ENCODE peak calls at places on chromosome 4, in six cellular contexts. B, P, S, M, I and O are unnamed samples.

GRCh38 chr4:14345356-14345775 is 656.9 kb upstream of the CPEB2 start:
- DNase-seq in B (no peak), P (no peak), S (no peak), M (no peak), I (no peak), O (no peak)

GRCh38 chr4:147596976-147597375 is 20.2 kb upstream of the TMEM184C start:
- DNase-seq in B (no peak), P (no peak), S (no peak), M (peak), I (no peak), O (no peak)

GRCh38 chr4:100984901-100985300 is 362.4 kb downstream of the PPP3CA start:
- DNase-seq in B (no peak), P (no peak), S (no peak), M (no peak), I (no peak), O (no peak)

GRCh38 chr4:98838977-98839618 is 89.8 kb downstream of the EIF4E start:
- DNase-seq in B (no peak), P (no peak), S (no peak), M (no peak), I (no peak), O (no peak)

GRCh38 chr4:75916091-75916661 is 13.9 kb upstream of the PPEF2 start:
- DNase-seq in B (no peak), P (no peak), S (no peak), M (no peak), I (no peak), O (no peak)

GRCh38 chr4:23717528-23718248 is 172.2 kb downstream of the PPARGC1A start:
- DNase-seq in B (no peak), P (no peak), S (no peak), M (no peak), I (no peak), O (no peak)

GRCh38 chr4:79865253-79865652 is 207.8 kb downstream of the ANTXR2 start:
- DNase-seq in B (no peak), P (no peak), S (no peak), M (no peak), I (no peak), O (no peak)

GRCh38 chr4:39469429-39470077 is 10.7 kb downstream of the LIAS start:
- DNase-seq in B (no peak), P (no peak), S (no peak), M (peak), I (no peak), O (no peak)

GRCh38 chr4:627347-627746 is 2.0 kb downstream of the PDE6B start:
- DNase-seq in B (no peak), P (no peak), S (no peak), M (no peak), I (peak), O (no peak)

GRCh38 chr4:179695175-179695574 is 2252.9 kb upstream of the AGA start:
- DNase-seq in B (no peak), P (no peak), S (no peak), M (no peak), I (no peak), O (no peak)

GRCh38 chr4:19748470-19748869 is 503.2 kb upstream of the SLIT2 start:
- DNase-seq in B (no peak), P (no peak), S (no peak), M (peak), I (peak), O (no peak)

GRCh38 chr4:105257817-105258495 is 111.3 kb downstream of the TET2 start:
- DNase-seq in B (no peak), P (no peak), S (no peak), M (no peak), I (no peak), O (no peak)

GRCh38 chr4:7697821-7698220 is 241.8 kb downstream of the AFAP1 start:
- DNase-seq in B (no peak), P (no peak), S (no peak), M (no peak), I (no peak), O (no peak)

GRCh38 chr4:1130318-1131186 is 17.2 kb upstream of the RNF212 start:
- DNase-seq in B (peak), P (peak), S (peak), M (peak), I (peak), O (no peak)

GRCh38 chr4:109574443-109574850 is 14.4 kb downstream of the MCUB start:
- DNase-seq in B (no peak), P (no peak), S (no peak), M (no peak), I (no peak), O (no peak)

GRCh38 chr4:123659759-123660158 is 263.2 kb downstream of the SPRY1 start:
- DNase-seq in B (no peak), P (no peak), S (no peak), M (no peak), I (no peak), O (no peak)

GRCh38 chr4:5808081-5808741 is 84.7 kb downstream of the CRMP1 start:
- DNase-seq in B (no peak), P (no peak), S (no peak), M (no peak), I (no peak), O (no peak)

GRCh38 chr4:1799364-1799996 is 6.4 kb downstream of the FGFR3 start:
- DNase-seq in B (no peak), P (no peak), S (no peak), M (no peak), I (no peak), O (no peak)

GRCh38 chr4:147822128-147822527 is 90.2 kb downstream of the ARHGAP10 start:
- DNase-seq in B (peak), P (peak), S (peak), M (peak), I (peak), O (peak)

GRCh38 chr4:149140841-149141240 is 674.8 kb downstream of the IQCM start:
- DNase-seq in B (no peak), P (no peak), S (no peak), M (no peak), I (no peak), O (no peak)

GRCh38 chr4:102345795-102346100 is 466 bp upstream of the SLC39A8 start:
- DNase-seq in B (no peak), P (no peak), S (no peak), M (no peak), I (no peak), O (no peak)

GRCh38 chr4:94676910-94677309 is 80.8 kb upstream of the BMPR1B start:
- DNase-seq in B (no peak), P (no peak), S (no peak), M (no peak), I (no peak), O (no peak)

GRCh38 chr4:136864580-136865185 is 667.6 kb downstream of the PCDH18 start:
- DNase-seq in B (no peak), P (no peak), S (no peak), M (peak), I (no peak), O (no peak)

GRCh38 chr4:7333801-7334421 is 100.8 kb downstream of the PSAPL1 start:
- DNase-seq in B (no peak), P (no peak), S (peak), M (no peak), I (no peak), O (no peak)

GRCh38 chr4:1010522-1011021 is 854 bp upstream of the FGFRL1 start:
- DNase-seq in B (peak), P (peak), S (peak), M (peak), I (peak), O (peak)

GRCh38 chr4:138941037-138941436 is 74.5 kb upstream of the NOCT start:
- DNase-seq in B (no peak), P (no peak), S (no peak), M (no peak), I (no peak), O (no peak)

GRCh38 chr4:24243641-24244040 is 340.7 kb downstream of the DHX15 start:
- DNase-seq in B (no peak), P (no peak), S (no peak), M (no peak), I (no peak), O (no peak)

GRCh38 chr4:56684320-56684719 is 3.2 kb upstream of the HOPX start:
- DNase-seq in B (no peak), P (no peak), S (no peak), M (no peak), I (no peak), O (no peak)

GRCh38 chr4:37675587-37676290 is 10.4 kb downstream of the RELL1 start:
- DNase-seq in B (no peak), P (no peak), S (no peak), M (no peak), I (no peak), O (no peak)

GRCh38 chr4:23327120-23327519 is 562.7 kb downstream of the PPARGC1A start:
- DNase-seq in B (no peak), P (no peak), S (no peak), M (no peak), I (no peak), O (no peak)

GRCh38 chr4:158176108-158176507 is 3.3 kb upstream of the GASK1B start:
- DNase-seq in B (no peak), P (peak), S (no peak), M (peak), I (no peak), O (no peak)

DNA sequence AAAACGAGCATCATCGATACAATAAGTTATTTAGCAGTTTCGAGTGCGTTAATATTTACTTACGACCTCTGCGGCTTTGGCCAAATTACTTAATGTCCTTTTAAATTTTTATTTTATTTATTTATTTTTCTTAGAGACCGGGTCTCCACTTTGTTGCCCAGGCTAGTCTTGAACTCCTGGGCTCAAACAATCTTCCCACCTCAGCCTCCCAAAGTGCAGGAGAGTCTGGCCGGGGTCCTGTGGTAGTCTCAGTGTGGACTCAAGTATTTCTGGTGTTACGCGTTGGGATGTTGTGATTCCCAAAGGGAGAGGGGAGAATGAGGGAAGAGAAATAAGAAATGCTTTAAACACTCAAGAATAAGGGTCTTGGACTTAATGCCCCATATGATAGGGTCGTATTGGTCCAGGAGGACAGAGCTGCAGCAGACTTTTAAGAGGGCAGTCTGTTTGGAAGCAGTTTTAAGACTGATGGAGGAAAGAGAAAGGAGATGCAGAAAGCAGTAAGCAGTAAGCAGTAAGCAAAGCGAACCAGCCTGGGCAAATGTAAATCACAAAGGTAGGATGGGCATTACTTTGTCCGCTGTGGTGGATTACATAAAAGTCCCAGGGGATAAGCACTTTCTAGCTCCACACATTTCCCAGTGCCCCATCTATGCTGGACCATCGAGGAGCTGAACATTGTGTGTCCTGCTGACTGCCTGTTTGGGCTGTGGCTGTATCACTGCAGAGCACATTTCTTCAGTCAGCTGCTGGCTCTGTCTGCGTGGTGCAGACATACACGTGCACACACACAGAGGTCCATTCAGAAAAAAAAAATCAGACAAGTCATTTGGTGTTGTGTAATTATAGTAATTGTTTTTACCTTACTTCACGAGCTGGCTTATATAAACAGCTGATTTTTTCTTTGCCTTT is 767 bp upstream of the PDLIM3 start:
- DNase-seq in B (no peak), P (no peak), S (peak), M (no peak), I (peak), O (peak)
- H3K4me3 ChIP-seq in B (peak), P (peak), S (peak), M (peak), I (peak), O (peak)

GRCh38 chr4:53778122-53778521 is 186.8 kb upstream of the LNX1 start:
- DNase-seq in B (no peak), P (no peak), S (no peak), M (no peak), I (no peak), O (no peak)
- H3K27ac ChIP-seq in B (no peak), P (no peak), S (no peak), M (no peak), I (peak), O (no peak)

GRCh38 chr4:74111990-74112389 is 13.0 kb upstream of the CXCL2 start:
- DNase-seq in B (no peak), P (peak), S (no peak), M (no peak), I (no peak), O (no peak)
- TF ChIP-seq CTCF in B (no peak), P (no peak), S (no peak), M (no peak), I (no peak), O (no peak)

GRCh38 chr4:140049924-140050681 is 103.9 kb downstream of the MAML3 start:
- DNase-seq in B (no peak), P (no peak), S (no peak), M (no peak), I (no peak), O (no peak)
- H3K4me3 ChIP-seq in B (peak), P (no peak), S (peak), M (peak), I (peak), O (peak)

GRCh38 chr4:82785248-82786003 is 13.2 kb downstream of the SCD5 start:
- DNase-seq in B (no peak), P (no peak), S (no peak), M (no peak), I (no peak), O (no peak)
- H3K27ac ChIP-seq in B (no peak), P (no peak), S (no peak), M (peak), I (no peak), O (no peak)

DNA sequence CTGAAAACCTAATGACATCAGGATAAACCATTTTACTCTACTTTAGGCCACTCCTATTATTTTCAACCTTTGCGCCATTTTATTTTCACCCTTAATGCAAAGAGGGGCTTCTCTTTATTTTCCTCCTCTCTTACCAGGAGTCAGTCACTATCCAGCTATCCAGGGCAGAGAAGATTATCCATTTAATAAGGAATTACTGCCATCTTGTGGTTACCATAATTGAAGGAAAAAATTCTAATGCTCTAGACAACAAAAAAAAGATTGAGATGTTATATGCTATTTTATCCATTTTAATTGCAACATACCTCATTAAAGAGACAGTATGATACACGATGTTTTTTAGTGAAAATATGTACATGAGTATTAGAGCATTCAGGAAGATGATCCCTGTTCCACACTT is 514.5 kb upstream of the FAM241A start:
- DNase-seq in B (no peak), P (no peak), S (no peak), M (no peak), I (no peak), O (no peak)
- TF ChIP-seq CTCF in B (no peak), P (peak), S (peak), M (no peak), I (peak), O (no peak)

GRCh38 chr4:185435466-185435865 is 9.7 kb upstream of the UFSP2 start:
- DNase-seq in B (no peak), P (no peak), S (no peak), M (no peak), I (no peak), O (no peak)
- H3K4me3 ChIP-seq in B (no peak), P (no peak), S (no peak), M (no peak), I (no peak), O (no peak)

GRCh38 chr4:86959588-86960500 is 25.0 kb downstream of the AFF1 start:
- DNase-seq in B (no peak), P (no peak), S (no peak), M (no peak), I (no peak), O (no peak)

GRCh38 chr4:86963697-86964096 is 28.9 kb downstream of the AFF1 start:
- DNase-seq in B (no peak), P (no peak), S (no peak), M (no peak), I (no peak), O (no peak)

GRCh38 chr4:86961605-86962295 is 26.9 kb downstream of the AFF1 start:
- DNase-seq in B (no peak), P (no peak), S (no peak), M (no peak), I (no peak), O (no peak)

GRCh38 chr4:86961103-86961502 is 26.3 kb downstream of the AFF1 start:
- DNase-seq in B (no peak), P (no peak), S (no peak), M (no peak), I (no peak), O (no peak)

DNA sequence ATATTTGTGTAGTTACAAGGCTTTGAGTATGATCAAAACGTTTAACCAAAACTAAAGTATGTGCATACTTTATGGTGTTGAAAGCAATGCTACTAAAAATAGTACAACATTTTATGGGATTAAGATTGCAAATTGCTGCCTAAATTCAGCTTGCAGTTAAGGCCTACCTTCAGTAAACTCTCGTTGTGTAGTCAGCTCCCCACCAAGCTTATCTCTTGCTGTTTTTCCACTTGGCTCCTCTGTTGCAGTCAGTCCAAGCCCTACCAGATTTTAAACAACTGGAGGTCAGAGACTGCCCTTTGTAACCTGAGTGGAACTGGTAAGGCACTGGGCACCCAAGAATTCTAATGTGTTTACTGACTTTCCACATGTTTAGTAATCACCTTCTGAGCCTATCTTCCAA is 25.7 kb downstream of the AFF1 start:
- DNase-seq in B (no peak), P (no peak), S (no peak), M (no peak), I (no peak), O (no peak)
- H3K27ac ChIP-seq in B (peak), P (peak), S (peak), M (peak), I (peak), O (peak)

GRCh38 chr4:169604903-169605331 is 7.5 kb downstream of the NEK1 start:
- DNase-seq in B (no peak), P (no peak), S (no peak), M (no peak), I (no peak), O (no peak)
- TF ChIP-seq CTCF in B (no peak), P (no peak), S (no peak), M (no peak), I (no peak), O (no peak)

DNA sequence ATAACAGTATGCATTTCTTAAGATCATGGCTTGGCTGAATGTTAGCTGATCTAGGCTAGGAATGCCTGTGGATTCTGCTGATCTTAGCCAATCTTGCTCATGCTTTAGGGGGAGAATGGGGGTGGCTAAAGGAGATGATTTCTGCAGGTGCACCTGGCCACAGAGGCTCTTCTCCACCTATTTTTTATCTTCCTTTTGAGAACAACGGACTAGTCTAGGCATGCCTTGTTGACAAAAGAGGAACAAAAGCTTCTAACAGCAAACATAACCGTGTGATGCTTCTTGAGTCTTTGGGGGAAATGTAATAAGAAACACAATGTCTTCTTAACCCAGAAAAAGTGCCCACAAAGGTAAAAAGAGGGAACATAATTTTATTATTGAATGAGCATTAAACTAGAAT is 743.5 kb downstream of the ARAP2 start:
- DNase-seq in B (no peak), P (no peak), S (no peak), M (no peak), I (no peak), O (no peak)
- H3K4me3 ChIP-seq in B (no peak), P (no peak), S (no peak), M (no peak), I (no peak), O (no peak)